ENCODE peak calls at places on chromosomes 6 and 20, in eight cellular contexts. R is pulmonary artery endothelial cell; Q is LoVo; S is activated T-helper 1 cell treated with Interleukin-2 at 50 U/mL for 16 hours; V is GM04503; G is amniotic epithelial cell; E is T-helper 17 cell; F is stimulated activated CD8-positive, alpha-beta memory T cell treated with anti-CD3 and anti-CD28 coated beads, Interleukin-4, amount 100 ng/mL, for 4 hours. B is an unnamed sample.

GRCh38 chr20:35248641-35249475 is 22.4 kb downstream of the MMP24 start:
- DNase-seq in R (no peak), Q (no peak), S (no peak), V (no peak), G (no peak), E (no peak), F (no peak), B (no peak)

GRCh38 chr6:117167520-117168271 is 97.7 kb upstream of the VGLL2 start:
- DNase-seq in R (no peak), Q (peak; percentile 56), S (no peak), V (peak; percentile 1), G (peak; percentile 82), E (no peak), F (no peak), B (no peak)

GRCh38 chr6:88360203-88360797 is 194.2 kb upstream of the CNR1 start:
- DNase-seq in R (no peak), Q (no peak), S (no peak), V (peak; percentile 65), G (peak; percentile 41), E (no peak), F (no peak), B (no peak)

GRCh38 chr6:11759995-11760394 is 18.6 kb downstream of the ADTRP start:
- DNase-seq in R (no peak), Q (no peak), S (no peak), V (no peak), G (no peak), E (no peak), F (no peak), B (no peak)

GRCh38 chr6:42378125-42378524 is 73.6 kb downstream of the TRERF1 start:
- DNase-seq in R (no peak), Q (no peak), S (no peak), V (no peak), G (no peak), E (no peak), F (no peak), B (no peak)

GRCh38 chr6:138545621-138545980 is 46.3 kb upstream of the NHSL1 start:
- DNase-seq in R (peak; percentile 54), Q (no peak), S (no peak), V (no peak), G (peak; percentile 80), E (no peak), F (no peak), B (no peak)

GRCh38 chr6:160259585-160259984 is 964 bp upstream of the SLC22A2 start:
- DNase-seq in R (no peak), Q (no peak), S (no peak), V (no peak), G (peak; percentile 35), E (no peak), F (no peak), B (no peak)

GRCh38 chr6:163831736-163832135 is 417.2 kb downstream of the QKI start:
- DNase-seq in R (no peak), Q (no peak), S (no peak), V (no peak), G (no peak), E (no peak), F (no peak), B (no peak)

GRCh38 chr20:60232380-60232779 is 274.2 kb downstream of the CDH26 start:
- DNase-seq in R (no peak), Q (no peak), S (no peak), V (no peak), G (no peak), E (no peak), F (no peak), B (no peak)

GRCh38 chr20:41686961-41687360 is 68.8 kb upstream of the CHD6 start:
- DNase-seq in R (no peak), Q (no peak), S (no peak), V (no peak), G (no peak), E (no peak), F (no peak), B (no peak)

GRCh38 chr20:4811661-4812181 is 90.0 kb downstream of the PRND start:
- DNase-seq in R (no peak), Q (no peak), S (peak; percentile 64), V (no peak), G (no peak), E (peak; percentile 58), F (no peak), B (no peak)

GRCh38 chr20:40562031-40562430 is 127.0 kb downstream of the MAFB start:
- DNase-seq in R (no peak), Q (peak; percentile 66), S (no peak), V (no peak), G (no peak), E (no peak), F (no peak), B (no peak)

GRCh38 chr6:33840064-33840926 is 36.5 kb upstream of the MLN start:
- DNase-seq in R (peak; percentile 82), Q (peak; percentile 57), S (peak; percentile 13), V (peak; percentile 97), G (peak; percentile 96), E (no peak), F (peak; percentile 10), B (peak; percentile 81)

GRCh38 chr6:144390202-144390601 is 105.1 kb downstream of the UTRN start:
- DNase-seq in R (no peak), Q (no peak), S (no peak), V (no peak), G (no peak), E (no peak), F (no peak), B (no peak)

GRCh38 chr20:3273371-3273770 is 34.4 kb upstream of the SLC4A11 start:
- DNase-seq in R (no peak), Q (no peak), S (no peak), V (no peak), G (no peak), E (no peak), F (no peak), B (no peak)

GRCh38 chr6:170193326-170193821 is 97.5 kb downstream of the DLL1 start:
- DNase-seq in R (no peak), Q (no peak), S (no peak), V (no peak), G (no peak), E (no peak), F (no peak), B (no peak)

GRCh38 chr20:47273591-47274235 is 82.8 kb downstream of the ZMYND8 start:
- DNase-seq in R (no peak), Q (no peak), S (no peak), V (no peak), G (peak; percentile 37), E (no peak), F (no peak), B (no peak)

GRCh38 chr6:149974825-149975224 is 11.1 kb downstream of the ULBP1 start:
- DNase-seq in R (no peak), Q (no peak), S (no peak), V (no peak), G (no peak), E (no peak), F (no peak), B (no peak)

GRCh38 chr6:5151955-5152401 is 66.8 kb downstream of the PPP1R3G start:
- DNase-seq in R (no peak), Q (no peak), S (no peak), V (peak; percentile 65), G (peak; percentile 59), E (no peak), F (no peak), B (no peak)

GRCh38 chr20:44015733-44016103 is 101.1 kb downstream of the TOX2 start:
- DNase-seq in R (no peak), Q (no peak), S (no peak), V (no peak), G (no peak), E (no peak), F (no peak), B (no peak)

GRCh38 chr6:1609662-1610496 is at the start of gene FOXC1:
- DNase-seq in R (peak; percentile 83), Q (peak; percentile 93), S (no peak), V (peak; percentile 70), G (peak; percentile 52), E (no peak), F (no peak), B (no peak)

GRCh38 chr6:147161974-147162495 is 42.2 kb upstream of the STXBP5 start:
- DNase-seq in R (peak; percentile 69), Q (peak; percentile 22), S (no peak), V (no peak), G (peak; percentile 92), E (no peak), F (no peak), B (peak; percentile 70)

GRCh38 chr20:50834599-50835005 is 39.7 kb downstream of the BCAS4 start:
- DNase-seq in R (no peak), Q (peak; percentile 41), S (no peak), V (peak; percentile 35), G (peak; percentile 75), E (no peak), F (no peak), B (no peak)

GRCh38 chr20:43838703-43839060 is 76.0 kb upstream of the TOX2 start:
- DNase-seq in R (no peak), Q (no peak), S (no peak), V (no peak), G (no peak), E (no peak), F (no peak), B (no peak)

GRCh38 chr6:116041934-116042333 is 18.8 kb downstream of the FRK start:
- DNase-seq in R (no peak), Q (no peak), S (no peak), V (no peak), G (no peak), E (no peak), F (no peak), B (no peak)

GRCh38 chr6:131159578-131159977 is 24.3 kb downstream of the AKAP7 start:
- DNase-seq in R (no peak), Q (no peak), S (no peak), V (no peak), G (peak; percentile 58), E (no peak), F (no peak), B (no peak)

GRCh38 chr20:33676121-33676520 is 1.9 kb upstream of the NECAB3 start:
- DNase-seq in R (no peak), Q (no peak), S (no peak), V (no peak), G (no peak), E (no peak), F (no peak), B (no peak)

GRCh38 chr6:130120731-130121130 is 102.0 kb downstream of the SAMD3 start:
- DNase-seq in R (no peak), Q (no peak), S (no peak), V (no peak), G (no peak), E (no peak), F (no peak), B (no peak)

GRCh38 chr6:169115632-169116031 is 138.0 kb downstream of the THBS2 start:
- DNase-seq in R (no peak), Q (no peak), S (no peak), V (no peak), G (peak; percentile 67), E (no peak), F (no peak), B (no peak)

GRCh38 chr6:50850860-50851259 is 32.2 kb downstream of the TFAP2B start:
- DNase-seq in R (no peak), Q (no peak), S (no peak), V (no peak), G (no peak), E (no peak), F (no peak), B (no peak)

B was measured in glomerular endothelial cell.